ENCODE peak calls at places on chromosomes 6 and 20, in five cellular contexts. B is upper lobe of left lung; Z is fibroblast of mammary gland; A is left lung; Q is CD4-positive, alpha-beta T cell. R is an unnamed sample.

GRCh38 chr6:151666526-151666925 is 141.0 kb upstream of the ESR1 start:
- DNase-seq in B (no peak), Z (no peak), A (no peak), Q (no peak), R (no peak)

GRCh38 chr20:5168582-5169396 is 42.0 kb downstream of the CDS2 start:
- DNase-seq in B (no peak), Z (peak), A (no peak), Q (no peak), R (peak)

GRCh38 chr6:126618639-126619331 is 278.9 kb downstream of the CENPW start:
- DNase-seq in B (no peak), Z (no peak), A (no peak), Q (no peak), R (no peak)

GRCh38 chr6:41373919-41374617 is 38.7 kb downstream of the NCR2 start:
- DNase-seq in B (peak), Z (no peak), A (no peak), Q (no peak), R (no peak)

GRCh38 chr6:100296810-100297544 is 167.7 kb downstream of the SIM1 start:
- DNase-seq in B (no peak), Z (peak), A (no peak), Q (no peak), R (peak)

GRCh38 chr6:135842618-135843392 is 8.7 kb upstream of the PDE7B start:
- DNase-seq in B (no peak), Z (no peak), A (no peak), Q (no peak), R (no peak)

GRCh38 chr6:132736239-132736638 is 21.5 kb downstream of the VNN2 start:
- DNase-seq in B (no peak), Z (no peak), A (no peak), Q (no peak), R (no peak)

GRCh38 chr6:46421239-46421638 is 70.0 kb downstream of the RCAN2 start:
- DNase-seq in B (no peak), Z (peak), A (no peak), Q (no peak), R (no peak)

GRCh38 chr6:68108243-68108835 is 526.7 kb upstream of the ADGRB3 start:
- DNase-seq in B (no peak), Z (peak), A (no peak), Q (no peak), R (peak)

GRCh38 chr6:41039060-41039998 is at the start of gene UNC5CL:
- DNase-seq in B (no peak), Z (peak), A (peak), Q (peak), R (peak)

GRCh38 chr6:170243791-170244291 is 47.0 kb downstream of the DLL1 start:
- DNase-seq in B (no peak), Z (peak), A (peak), Q (no peak), R (no peak)

GRCh38 chr6:44396968-44397367 is 9.5 kb downstream of the CDC5L start:
- DNase-seq in B (no peak), Z (no peak), A (no peak), Q (no peak), R (no peak)

GRCh38 chr6:150050846-150051245 is 18.1 kb downstream of the ULBP3 start:
- DNase-seq in B (no peak), Z (no peak), A (no peak), Q (no peak), R (no peak)

GRCh38 chr6:56714273-56714672 is 71.6 kb upstream of the DST start:
- DNase-seq in B (no peak), Z (no peak), A (no peak), Q (no peak), R (no peak)
- TF ChIP-seq CTCF in B (no peak), Z (no peak), A (no peak), Q (no peak), R (peak)

GRCh38 chr6:148954934-148955915 is 208.4 kb downstream of the UST start:
- DNase-seq in B (no peak), Z (peak), A (no peak), Q (no peak), R (no peak)
- TF ChIP-seq CTCF in B (no peak), Z (no peak), A (no peak), Q (no peak), R (no peak)

GRCh38 chr6:161453558-161453957 is 179.7 kb upstream of the AGPAT4 start:
- DNase-seq in B (no peak), Z (no peak), A (no peak), Q (no peak), R (no peak)

GRCh38 chr6:161455848-161456247 is 182.0 kb upstream of the AGPAT4 start:
- DNase-seq in B (no peak), Z (no peak), A (no peak), Q (no peak), R (no peak)

GRCh38 chr6:161446934-161447333 is 173.1 kb upstream of the AGPAT4 start:
- DNase-seq in B (no peak), Z (no peak), A (no peak), Q (no peak), R (no peak)

GRCh38 chr6:161449521-161449920 is 175.7 kb upstream of the AGPAT4 start:
- DNase-seq in B (no peak), Z (no peak), A (no peak), Q (no peak), R (no peak)

GRCh38 chr6:161452241-161452640 is 178.4 kb upstream of the AGPAT4 start:
- DNase-seq in B (no peak), Z (no peak), A (no peak), Q (no peak), R (no peak)
- TF ChIP-seq CTCF in B (no peak), Z (no peak), A (no peak), Q (no peak), R (no peak)

DNA sequence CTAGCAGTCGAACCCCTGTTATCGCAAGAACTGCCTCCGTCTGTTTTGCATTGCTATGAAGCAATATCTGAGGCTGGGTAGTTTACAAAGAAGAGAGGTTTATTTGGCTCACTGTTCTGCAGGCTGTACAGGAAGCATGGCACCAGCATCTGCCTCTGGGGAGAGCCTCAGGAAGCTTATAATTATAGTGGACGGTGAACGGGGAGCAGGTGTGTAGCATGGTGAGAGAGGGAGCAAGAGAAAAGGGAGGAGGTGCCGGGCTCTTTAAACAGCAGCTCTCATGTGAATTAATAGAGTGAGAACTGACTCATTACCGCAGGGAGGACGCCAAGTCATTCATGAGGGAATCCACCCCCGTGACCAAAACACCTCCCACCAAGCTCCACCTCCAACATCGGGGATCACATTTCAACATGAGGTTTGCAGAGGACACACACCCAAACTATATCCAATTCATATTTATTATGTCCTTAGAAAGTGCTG is 172.6 kb upstream of the KCNG1 start:
- DNase-seq in B (no peak), Z (peak), A (no peak), Q (no peak), R (no peak)
- TF ChIP-seq CTCF in B (no peak), Z (no peak), A (no peak), Q (no peak), R (no peak)

GRCh38 chr6:33000053-33000452 is 9.3 kb downstream of the HLA-DOA start:
- DNase-seq in B (no peak), Z (no peak), A (no peak), Q (no peak), R (no peak)
- TF ChIP-seq CTCF in B (no peak), Z (no peak), A (no peak), Q (peak), R (no peak)

DNA sequence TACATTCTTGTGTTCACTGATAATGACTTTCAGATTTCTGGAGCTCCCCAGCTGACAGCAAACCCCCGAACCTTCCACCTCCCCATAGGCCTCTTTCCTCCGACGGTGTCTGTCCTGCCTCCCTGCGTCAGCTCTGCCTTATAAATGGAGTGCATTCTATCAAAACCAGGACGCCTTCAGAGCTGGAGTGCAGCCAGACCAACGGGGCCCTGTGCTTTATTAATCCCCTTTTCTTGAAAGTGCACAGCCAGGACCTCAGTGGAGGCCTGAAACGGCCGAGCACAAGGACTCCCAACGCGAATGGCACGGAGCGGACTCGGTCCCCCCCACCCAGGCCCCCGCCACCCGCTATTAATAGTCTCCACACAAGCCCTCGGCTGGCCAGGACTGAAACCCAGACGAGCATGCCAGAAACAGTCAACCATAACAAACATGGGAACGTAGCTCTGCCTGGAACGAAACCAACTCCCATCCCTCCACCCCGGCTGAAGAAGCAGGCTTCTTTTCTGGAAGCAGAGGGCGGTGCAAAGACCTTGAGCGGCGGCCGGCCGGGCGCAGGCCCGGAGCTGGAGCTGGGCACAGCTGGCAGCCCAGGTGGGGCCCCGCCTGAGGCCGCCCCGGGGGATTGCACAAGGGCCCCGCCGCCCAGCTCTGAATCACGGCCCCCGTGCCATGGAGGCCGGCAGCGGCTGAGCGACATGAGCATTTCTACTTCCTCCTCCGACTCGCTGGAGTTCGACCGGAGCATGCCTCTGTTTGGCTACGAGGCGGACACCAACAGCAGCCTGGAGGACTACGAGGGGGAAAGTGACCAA is 42.3 kb upstream of the NAA20 start:
- DNase-seq in B (peak), Z (peak), A (peak), Q (no peak), R (peak)
- TF ChIP-seq CTCF in B (no peak), Z (no peak), A (no peak), Q (no peak), R (no peak)

GRCh38 chr20:43244647-43245046 is 54.9 kb upstream of the PTPRT start:
- DNase-seq in B (no peak), Z (no peak), A (no peak), Q (no peak), R (no peak)

GRCh38 chr20:43248341-43248740 is 58.6 kb upstream of the PTPRT start:
- DNase-seq in B (no peak), Z (no peak), A (no peak), Q (no peak), R (no peak)

GRCh38 chr20:43247361-43247760 is 57.7 kb upstream of the PTPRT start:
- DNase-seq in B (no peak), Z (no peak), A (no peak), Q (no peak), R (no peak)

GRCh38 chr20:43241057-43241702 is 51.5 kb upstream of the PTPRT start:
- DNase-seq in B (no peak), Z (no peak), A (no peak), Q (no peak), R (no peak)

GRCh38 chr20:43243672-43244269 is 54.1 kb upstream of the PTPRT start:
- DNase-seq in B (no peak), Z (no peak), A (no peak), Q (no peak), R (no peak)
- TF ChIP-seq CTCF in B (no peak), Z (no peak), A (no peak), Q (no peak), R (peak)

DNA sequence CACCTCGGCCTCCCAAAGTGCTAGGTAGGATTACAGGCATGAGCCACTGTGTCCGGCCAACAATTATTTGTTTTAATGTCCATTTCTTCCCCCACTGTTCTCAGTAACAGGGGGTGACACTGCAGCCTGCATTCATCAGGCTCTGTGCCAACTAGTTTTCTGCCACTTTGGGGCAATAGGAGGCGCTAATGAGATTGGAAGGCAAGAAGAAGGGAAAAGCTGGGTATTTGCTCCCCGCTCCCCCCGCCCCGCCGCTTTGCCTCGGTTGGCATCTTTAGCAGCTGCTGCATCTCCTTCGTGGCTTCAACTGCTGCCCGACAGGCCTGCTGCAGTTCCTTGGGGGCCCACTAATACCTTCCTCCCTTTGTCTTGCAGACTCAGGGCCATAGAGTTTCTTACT is 35.0 kb upstream of the MDGA1 start:
- DNase-seq in B (peak), Z (no peak), A (no peak), Q (no peak), R (no peak)
- TF ChIP-seq CTCF in B (no peak), Z (peak), A (no peak), Q (no peak), R (no peak)